ENCODE peak calls at places on chromosomes 4 and X, in six cellular contexts. P is astrocyte of the spinal cord, R is IMR-90, A is MM.1S, Z is heart left ventricle, I is ovary. S is an unnamed sample.

GRCh38 chr4:150176559-150176958 is 98.3 kb downstream of the DCLK2 start:
- DNase-seq in R (peak; percentile 55), P (peak; percentile 42), A (no peak), I (no peak), Z (peak; percentile 44), S (peak; percentile 51)

GRCh38 chrX:117957128-117957527 is 159.5 kb downstream of the KLHL13 start:
- DNase-seq in I (no peak), A (no peak), R (peak; percentile 25), Z (no peak), P (peak; percentile 28), S (peak; percentile 3)

GRCh38 chr4:48445704-48446103 is 37.4 kb upstream of the SLC10A4 start:
- DNase-seq in P (peak; percentile 19), I (no peak), A (peak; percentile 18), Z (no peak), R (peak; percentile 12), S (peak; percentile 33)

GRCh38 chrX:42708222-42708621 is 69.7 kb downstream of the PPP1R2C start:
- DNase-seq in R (no peak), A (no peak), Z (no peak), I (no peak), P (peak; percentile 44), S (peak; percentile 68)

GRCh38 chr4:154507170-154507569 is 15.6 kb upstream of the DCHS2 start:
- DNase-seq in Z (no peak), P (no peak), I (no peak), A (no peak), R (no peak), S (no peak)

GRCh38 chr4:154744341-154744948 is 645 bp downstream of the LRAT start:
- DNase-seq in Z (no peak), I (no peak), A (no peak), P (no peak), R (no peak), S (no peak)

GRCh38 chrX:107684956-107685385 is 56.7 kb downstream of the PRPS1 start:
- DNase-seq in Z (peak; percentile 61), I (peak; percentile 72), R (no peak), A (peak; percentile 30), P (peak; percentile 62), S (peak; percentile 87)

GRCh38 chr4:13829457-13829856 is 201.9 kb upstream of the BOD1L1 start:
- DNase-seq in A (no peak), P (no peak), Z (no peak), I (no peak), R (peak; percentile 12), S (peak; percentile 8)

GRCh38 chr4:116015062-116015461 is 901.6 kb upstream of the NDST4 start:
- DNase-seq in P (no peak), R (no peak), Z (no peak), A (no peak), I (no peak), S (no peak)

GRCh38 chr4:111943796-111944203 is 201.5 kb upstream of the FAM241A start:
- DNase-seq in R (no peak), Z (no peak), I (no peak), A (peak; percentile 45), P (peak; percentile 17), S (peak; percentile 59)

GRCh38 chr4:48907706-48908477 is 1.3 kb upstream of the OCIAD2 start:
- DNase-seq in P (no peak), I (no peak), A (no peak), Z (no peak), R (no peak), S (no peak)

GRCh38 chr4:75251547-75251946 is 262.7 kb downstream of the RCHY1 start:
- DNase-seq in I (no peak), A (peak; percentile 26), R (no peak), P (no peak), Z (no peak), S (no peak)

GRCh38 chrX:12903646-12904045 is 2.8 kb upstream of the TLR8 start:
- DNase-seq in R (peak; percentile 24), A (no peak), I (no peak), P (no peak), Z (no peak), S (peak; percentile 52)

GRCh38 chr4:118774321-118774720 is 61.6 kb downstream of the SEC24D start:
- DNase-seq in I (no peak), Z (no peak), R (no peak), A (no peak), P (no peak), S (no peak)

GRCh38 chrX:72306851-72307645 is 1.3 kb upstream of the CITED1 start:
- DNase-seq in I (peak; percentile 47), Z (peak; percentile 40), R (peak; percentile 66), P (peak; percentile 73), A (peak; percentile 67), S (peak; percentile 62)

GRCh38 chrX:126580877-126581276 is 28.3 kb upstream of the DCAF12L1 start:
- DNase-seq in Z (no peak), P (no peak), I (no peak), R (no peak), A (no peak), S (no peak)

GRCh38 chrX:136251042-136251991 is at the start of gene MAP7D3:
- DNase-seq in A (peak; percentile 71), Z (peak; percentile 63), P (peak; percentile 29), I (peak; percentile 56), R (peak; percentile 33), S (peak; percentile 33)

GRCh38 chr4:69874507-69874906 is 14.6 kb upstream of the SULT1E1 start:
- DNase-seq in R (no peak), I (no peak), A (no peak), Z (no peak), P (no peak), S (no peak)

GRCh38 chr4:5341151-5341925 is 290.1 kb downstream of the STK32B start:
- DNase-seq in Z (no peak), A (no peak), R (no peak), I (no peak), P (no peak), S (no peak)
- TF ChIP-seq CTCF in Z (no peak), A (no peak), R (no peak), I (no peak), P (no peak), S (no peak)

GRCh38 chrX:101369687-101370086 is 16.3 kb downstream of the BTK start:
- DNase-seq in Z (no peak), A (no peak), P (no peak), I (no peak), R (no peak), S (no peak)

GRCh38 chrX:101368800-101369199 is 17.2 kb downstream of the BTK start:
- DNase-seq in A (no peak), I (no peak), R (no peak), Z (no peak), P (no peak), S (no peak)

DNA sequence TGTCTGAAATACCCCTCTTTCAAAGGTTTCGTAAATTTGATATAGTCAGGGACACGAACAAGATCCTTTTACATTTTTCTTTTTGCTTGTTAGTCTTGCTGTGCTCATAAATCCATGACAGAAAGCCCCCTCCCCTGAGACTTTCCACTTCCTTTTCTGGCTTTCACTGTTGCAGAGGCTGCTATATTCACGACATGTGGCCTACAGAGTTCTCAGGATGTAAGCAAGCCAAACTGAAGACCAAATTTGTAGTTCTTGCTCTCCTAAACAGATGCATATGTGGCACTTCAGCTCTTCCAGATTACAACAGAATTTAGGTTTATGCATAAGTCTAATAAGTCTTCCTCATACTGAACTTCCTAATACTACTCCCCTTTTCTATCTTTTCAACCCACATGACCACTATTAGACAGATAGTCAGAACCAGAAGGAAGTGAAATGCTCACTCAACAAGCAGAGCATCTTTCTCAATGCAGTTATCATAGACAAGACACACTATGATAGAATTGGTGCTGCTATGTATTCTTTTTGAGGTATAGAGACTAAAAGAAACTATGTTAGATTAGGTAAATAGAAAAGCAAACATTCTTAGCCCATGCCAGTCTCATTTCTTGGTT is 15.0 kb downstream of the BTK start:
- DNase-seq in P (no peak), R (no peak), A (peak; percentile 21), Z (no peak), I (no peak), S (no peak)
- H3K4me3 ChIP-seq in P (no peak overlapping the region), R (no peak overlapping the region), A (no peak overlapping the region), Z (no peak overlapping the region), I (no peak overlapping the region), S (no peak overlapping the region)

GRCh38 chr4:128158894-128159293 is 97.8 kb downstream of the LARP1B start:
- DNase-seq in P (no peak), R (no peak), A (no peak), I (no peak), Z (no peak), S (no peak)
- TF ChIP-seq CTCF in P (no peak), R (no peak), A (no peak), I (no peak), Z (no peak), S (no peak)

DNA sequence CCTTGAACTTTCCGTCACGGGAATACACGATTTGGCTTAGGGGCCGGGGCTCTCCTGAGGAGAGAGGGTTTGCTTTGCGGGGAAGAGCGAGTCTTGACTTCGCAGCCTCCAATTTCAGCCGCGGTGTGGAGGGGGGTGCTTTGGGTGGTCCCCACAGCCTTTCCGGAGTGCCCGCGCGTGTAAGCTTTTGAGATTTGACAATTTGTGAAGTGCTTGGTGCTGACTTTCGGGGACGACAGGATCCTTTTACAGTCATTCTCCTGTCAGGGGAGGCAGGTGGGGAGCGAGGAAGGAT is 361 bp downstream of the SCML1 start:
- DNase-seq in Z (no peak), A (peak; percentile 14), R (no peak), I (no peak), P (peak; percentile 19), S (no peak)
- H3K4me3 ChIP-seq in Z (peak overlapping the region; percentile 44), A (peak overlapping the region; percentile 71), R (peak overlapping the region; percentile 89), I (peak overlapping the region; percentile 61), P (peak overlapping the region; percentile 56), S (peak overlapping the region; percentile 71)

DNA sequence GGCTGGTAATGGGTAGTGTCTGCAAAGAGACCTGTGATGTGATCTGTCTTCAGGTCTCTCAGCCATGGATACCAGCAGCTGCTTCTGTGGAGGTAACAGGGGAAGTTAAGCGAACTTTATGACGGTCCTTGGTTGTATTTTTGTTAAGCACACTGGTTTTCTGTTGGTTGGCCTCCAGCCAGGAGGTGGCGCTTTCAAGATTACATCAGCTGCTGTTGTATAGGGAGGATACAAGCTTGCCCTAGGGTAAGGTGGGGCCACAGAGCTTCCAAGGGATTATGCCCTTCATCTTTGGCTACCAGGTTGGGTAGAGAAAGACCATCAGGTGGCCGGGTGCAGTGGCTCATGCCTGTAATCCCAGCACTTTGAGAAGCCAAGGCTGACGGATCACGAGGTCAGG is 834.2 kb upstream of the GALNTL6 start:
- DNase-seq in P (no peak), R (no peak), I (peak; percentile 16), Z (no peak), A (no peak), S (no peak)
- TF ChIP-seq CTCF in P (no peak), R (no peak), I (no peak), Z (no peak), A (no peak), S (no peak)

GRCh38 chr4:10456270-10457254 is 664 bp downstream of the ZNF518B start:
- DNase-seq in I (peak; percentile 36), A (peak; percentile 50), R (peak; percentile 56), P (peak; percentile 54), Z (peak; percentile 65), S (peak; percentile 54)
- H3K4me3 ChIP-seq in I (peak overlapping the region; percentile 53), A (peak overlapping the region; percentile 60), R (peak overlapping the region; percentile 52), P (peak overlapping the region; percentile 41), Z (peak overlapping the region; percentile 53), S (peak overlapping the region; percentile 57)

GRCh38 chr4:180560896-180561295 is 1682.3 kb upstream of the TENM3 start:
- DNase-seq in R (peak; percentile 60), Z (no peak), I (no peak), A (no peak), P (peak; percentile 61), S (peak; percentile 20)

GRCh38 chr4:180558427-180558826 is 1684.8 kb upstream of the TENM3 start:
- DNase-seq in P (no peak), Z (no peak), I (no peak), A (no peak), R (no peak), S (no peak)

GRCh38 chr4:180557348-180557747 is 1685.9 kb upstream of the TENM3 start:
- DNase-seq in P (no peak), I (no peak), Z (no peak), A (peak; percentile 24), R (no peak), S (no peak)
- TF ChIP-seq CTCF in P (peak; percentile 11), I (no peak), Z (no peak), A (peak; percentile 43), R (no peak), S (no peak)

S was measured in fibroblast of mammary gland.